ENCODE peak calls at places on chromosomes 5 and 9, in ten cellular contexts. One of them, this sample, is unnamed.
A peak's percentile ranks its signal among the peaks of the same experiment; 100 is the strongest.

GRCh38 chr9:99614341-99614740 is 207.3 kb upstream of the NR4A3 start:
- DNase-seq in transverse colon: no peak
- DNase-seq in fibroblast of mammary gland: no peak
- DNase-seq in AG09309: no peak
- DNase-seq in effector memory CD4-positive, alpha-beta T cell: no peak
- DNase-seq in iPS DF 6.9: no peak
- DNase-seq in vagina: no peak
- DNase-seq in AG04450: no peak
- DNase-seq in tibial nerve: no peak
- DNase-seq in ovary: no peak
- DNase-seq in this sample: no peak

GRCh38 chr5:148849461-148849860 is 23.1 kb downstream of the ADRB2 start:
- DNase-seq in transverse colon: peak; percentile 33
- DNase-seq in fibroblast of mammary gland: no peak
- DNase-seq in AG09309: no peak
- DNase-seq in effector memory CD4-positive, alpha-beta T cell: peak; percentile 25
- DNase-seq in iPS DF 6.9: no peak
- DNase-seq in vagina: no peak
- DNase-seq in AG04450: no peak
- DNase-seq in tibial nerve: no peak
- DNase-seq in ovary: no peak
- DNase-seq in this sample: no peak

GRCh38 chr9:4494337-4494736 is 4.1 kb downstream of the SLC1A1 start:
- DNase-seq in transverse colon: no peak
- DNase-seq in fibroblast of mammary gland: peak; percentile 48
- DNase-seq in AG09309: no peak
- DNase-seq in effector memory CD4-positive, alpha-beta T cell: no peak
- DNase-seq in iPS DF 6.9: no peak
- DNase-seq in vagina: no peak
- DNase-seq in AG04450: no peak
- DNase-seq in tibial nerve: no peak
- DNase-seq in ovary: no peak
- DNase-seq in this sample: no peak

GRCh38 chr9:2777454-2777853 is 60.1 kb downstream of the KCNV2 start:
- DNase-seq in transverse colon: no peak
- DNase-seq in fibroblast of mammary gland: no peak
- DNase-seq in AG09309: no peak
- DNase-seq in effector memory CD4-positive, alpha-beta T cell: no peak
- DNase-seq in iPS DF 6.9: no peak
- DNase-seq in vagina: no peak
- DNase-seq in AG04450: no peak
- DNase-seq in tibial nerve: no peak
- DNase-seq in ovary: no peak
- DNase-seq in this sample: no peak

GRCh38 chr9:113705306-113705937 is 170.7 kb upstream of the ZNF618 start:
- DNase-seq in transverse colon: no peak
- DNase-seq in fibroblast of mammary gland: no peak
- DNase-seq in AG09309: no peak
- DNase-seq in effector memory CD4-positive, alpha-beta T cell: no peak
- DNase-seq in iPS DF 6.9: no peak
- DNase-seq in vagina: no peak
- DNase-seq in AG04450: no peak
- DNase-seq in tibial nerve: no peak
- DNase-seq in ovary: no peak
- DNase-seq in this sample: no peak

GRCh38 chr5:174409070-174409469 is 315.3 kb upstream of the MSX2 start:
- DNase-seq in transverse colon: no peak
- DNase-seq in fibroblast of mammary gland: no peak
- DNase-seq in AG09309: no peak
- DNase-seq in effector memory CD4-positive, alpha-beta T cell: no peak
- DNase-seq in iPS DF 6.9: no peak
- DNase-seq in vagina: no peak
- DNase-seq in AG04450: no peak
- DNase-seq in tibial nerve: no peak
- DNase-seq in ovary: no peak
- DNase-seq in this sample: no peak

GRCh38 chr5:120576588-120576987 is 112.5 kb downstream of the PRR16 start:
- DNase-seq in transverse colon: no peak
- DNase-seq in fibroblast of mammary gland: no peak
- DNase-seq in AG09309: no peak
- DNase-seq in effector memory CD4-positive, alpha-beta T cell: no peak
- DNase-seq in iPS DF 6.9: no peak
- DNase-seq in vagina: no peak
- DNase-seq in AG04450: no peak
- DNase-seq in tibial nerve: no peak
- DNase-seq in ovary: no peak
- DNase-seq in this sample: no peak

GRCh38 chr5:32837211-32837610 is 126.1 kb downstream of the NPR3 start:
- DNase-seq in transverse colon: no peak
- DNase-seq in fibroblast of mammary gland: peak; percentile 16
- DNase-seq in AG09309: no peak
- DNase-seq in effector memory CD4-positive, alpha-beta T cell: no peak
- DNase-seq in iPS DF 6.9: no peak
- DNase-seq in vagina: no peak
- DNase-seq in AG04450: no peak
- DNase-seq in tibial nerve: no peak
- DNase-seq in ovary: no peak
- DNase-seq in this sample: no peak

GRCh38 chr5:141095263-141095641 is 837 bp downstream of the PCDHB2 start:
- DNase-seq in transverse colon: no peak
- DNase-seq in fibroblast of mammary gland: no peak
- DNase-seq in AG09309: no peak
- DNase-seq in effector memory CD4-positive, alpha-beta T cell: no peak
- DNase-seq in iPS DF 6.9: no peak
- DNase-seq in vagina: no peak
- DNase-seq in AG04450: no peak
- DNase-seq in tibial nerve: no peak
- DNase-seq in ovary: no peak
- DNase-seq in this sample: no peak

GRCh38 chr9:108125541-108125940 is 636.0 kb upstream of the KLF4 start:
- DNase-seq in transverse colon: no peak
- DNase-seq in fibroblast of mammary gland: no peak
- DNase-seq in AG09309: no peak
- DNase-seq in effector memory CD4-positive, alpha-beta T cell: no peak
- DNase-seq in iPS DF 6.9: no peak
- DNase-seq in vagina: no peak
- DNase-seq in AG04450: no peak
- DNase-seq in tibial nerve: no peak
- DNase-seq in ovary: no peak
- DNase-seq in this sample: no peak

GRCh38 chr9:98940278-98940677 is 3.4 kb upstream of the COL15A1 start:
- DNase-seq in transverse colon: no peak
- DNase-seq in fibroblast of mammary gland: no peak
- DNase-seq in AG09309: no peak
- DNase-seq in effector memory CD4-positive, alpha-beta T cell: no peak
- DNase-seq in iPS DF 6.9: no peak
- DNase-seq in vagina: no peak
- DNase-seq in AG04450: no peak
- DNase-seq in tibial nerve: no peak
- DNase-seq in ovary: peak; percentile 48
- DNase-seq in this sample: no peak

DNA sequence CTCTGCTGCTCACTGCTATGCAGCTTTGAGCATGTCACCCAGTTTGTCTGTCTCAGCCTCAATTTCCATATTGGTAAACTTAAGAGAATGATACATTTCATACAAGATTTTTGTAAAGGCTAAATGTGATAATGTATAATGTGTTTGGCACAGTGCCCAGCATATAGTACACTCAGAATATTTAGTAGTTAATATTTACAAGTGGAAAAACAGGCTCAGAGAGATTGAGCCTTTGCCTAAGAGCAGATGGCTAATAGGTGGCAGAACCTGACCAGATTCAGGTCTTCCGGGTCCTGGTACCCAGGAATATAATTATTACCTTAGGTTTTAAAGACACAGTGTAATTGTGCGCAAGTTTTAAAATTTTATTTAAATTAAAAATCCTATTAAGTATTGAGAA is 46.8 kb upstream of the KIAA1958 start:
- DNase-seq in transverse colon: no peak
- DNase-seq in fibroblast of mammary gland: no peak
- DNase-seq in AG09309: no peak
- DNase-seq in effector memory CD4-positive, alpha-beta T cell: no peak
- DNase-seq in iPS DF 6.9: no peak
- DNase-seq in vagina: no peak
- DNase-seq in AG04450: no peak
- DNase-seq in tibial nerve: no peak
- DNase-seq in ovary: no peak
- DNase-seq in this sample: no peak
- H3K4me3 ChIP-seq in transverse colon: no peak overlapping the region
- H3K4me3 ChIP-seq in fibroblast of mammary gland: no peak overlapping the region
- H3K4me3 ChIP-seq in AG09309: no peak overlapping the region
- H3K4me3 ChIP-seq in effector memory CD4-positive, alpha-beta T cell: no peak overlapping the region
- H3K4me3 ChIP-seq in iPS DF 6.9: no peak overlapping the region
- H3K4me3 ChIP-seq in vagina: no peak overlapping the region
- H3K4me3 ChIP-seq in AG04450: no peak overlapping the region
- H3K4me3 ChIP-seq in tibial nerve: no peak overlapping the region
- H3K4me3 ChIP-seq in ovary: no peak overlapping the region
- H3K4me3 ChIP-seq in this sample: no peak overlapping the region

GRCh38 chr5:115602585-115603125 is 376 bp upstream of the TICAM2 start:
- DNase-seq in transverse colon: no peak
- DNase-seq in fibroblast of mammary gland: no peak
- DNase-seq in AG09309: no peak
- DNase-seq in effector memory CD4-positive, alpha-beta T cell: no peak
- DNase-seq in iPS DF 6.9: no peak
- DNase-seq in vagina: no peak
- DNase-seq in AG04450: no peak
- DNase-seq in tibial nerve: no peak
- DNase-seq in ovary: no peak
- DNase-seq in this sample: peak; percentile 51

GRCh38 chr5:115601709-115602584 is at the start of gene TICAM2:
- DNase-seq in transverse colon: peak; percentile 68
- DNase-seq in fibroblast of mammary gland: peak; percentile 81
- DNase-seq in AG09309: no peak
- DNase-seq in effector memory CD4-positive, alpha-beta T cell: peak; percentile 42
- DNase-seq in iPS DF 6.9: no peak
- DNase-seq in vagina: no peak
- DNase-seq in AG04450: no peak
- DNase-seq in tibial nerve: peak; percentile 31
- DNase-seq in ovary: peak; percentile 69
- DNase-seq in this sample: peak; percentile 74

GRCh38 chr5:115599502-115599901 is 2.8 kb downstream of the TICAM2 start:
- DNase-seq in transverse colon: no peak
- DNase-seq in fibroblast of mammary gland: peak; percentile 47
- DNase-seq in AG09309: no peak
- DNase-seq in effector memory CD4-positive, alpha-beta T cell: no peak
- DNase-seq in iPS DF 6.9: no peak
- DNase-seq in vagina: no peak
- DNase-seq in AG04450: no peak
- DNase-seq in tibial nerve: no peak
- DNase-seq in ovary: no peak
- DNase-seq in this sample: peak; percentile 36

GRCh38 chr5:115599924-115600323 is 2.4 kb downstream of the TICAM2 start:
- DNase-seq in transverse colon: no peak
- DNase-seq in fibroblast of mammary gland: no peak
- DNase-seq in AG09309: no peak
- DNase-seq in effector memory CD4-positive, alpha-beta T cell: no peak
- DNase-seq in iPS DF 6.9: no peak
- DNase-seq in vagina: no peak
- DNase-seq in AG04450: no peak
- DNase-seq in tibial nerve: no peak
- DNase-seq in ovary: no peak
- DNase-seq in this sample: no peak

DNA sequence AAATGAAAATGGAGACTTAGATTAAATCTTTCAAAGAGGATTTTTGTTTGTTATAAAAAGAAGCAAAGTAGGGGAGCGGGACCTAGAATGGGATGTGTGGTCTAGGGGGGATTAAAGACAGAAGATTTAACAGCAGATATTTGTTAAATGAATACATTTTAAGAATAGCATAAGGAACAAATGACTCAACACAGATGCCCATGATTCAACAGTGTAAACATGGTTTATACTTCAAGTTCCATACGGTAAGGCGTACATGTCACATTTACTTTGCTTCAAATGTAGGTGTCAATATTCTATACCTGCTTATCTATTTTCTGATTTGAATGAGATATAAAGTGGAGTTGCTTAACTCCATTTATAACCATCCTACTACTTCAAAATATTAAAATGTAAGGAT is 1.5 kb downstream of the TICAM2 start:
- DNase-seq in transverse colon: no peak
- DNase-seq in fibroblast of mammary gland: peak; percentile 69
- DNase-seq in AG09309: no peak
- DNase-seq in effector memory CD4-positive, alpha-beta T cell: no peak
- DNase-seq in iPS DF 6.9: no peak
- DNase-seq in vagina: no peak
- DNase-seq in AG04450: no peak
- DNase-seq in tibial nerve: no peak
- DNase-seq in ovary: no peak
- DNase-seq in this sample: peak; percentile 50
- H3K4me3 ChIP-seq in transverse colon: no peak overlapping the region
- H3K4me3 ChIP-seq in fibroblast of mammary gland: peak overlapping the region; percentile 82
- H3K4me3 ChIP-seq in AG09309: peak overlapping the region; percentile 63
- H3K4me3 ChIP-seq in effector memory CD4-positive, alpha-beta T cell: no peak overlapping the region
- H3K4me3 ChIP-seq in iPS DF 6.9: no peak overlapping the region
- H3K4me3 ChIP-seq in vagina: no peak overlapping the region
- H3K4me3 ChIP-seq in AG04450: peak overlapping the region; percentile 70
- H3K4me3 ChIP-seq in tibial nerve: no peak overlapping the region
- H3K4me3 ChIP-seq in ovary: no peak overlapping the region
- H3K4me3 ChIP-seq in this sample: peak overlapping the region; percentile 76

DNA sequence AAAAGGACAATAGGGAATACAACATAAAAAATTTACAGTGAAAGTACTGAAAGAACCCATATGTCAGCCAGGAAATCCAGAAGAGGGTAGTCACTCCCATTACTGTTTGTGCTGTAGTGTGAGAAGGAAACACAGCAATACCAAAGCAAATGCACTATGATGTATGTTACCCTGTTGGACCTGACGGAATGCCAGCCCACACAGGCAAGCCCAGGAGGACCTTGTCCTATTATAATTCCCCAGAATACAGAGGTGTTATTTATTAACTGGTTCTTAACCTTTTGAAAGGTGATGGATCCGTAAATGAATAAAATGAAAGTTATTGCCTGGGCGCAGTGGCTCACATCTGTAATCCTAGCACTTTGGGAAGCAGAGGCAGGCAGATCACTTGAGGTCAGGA is 79.0 kb downstream of the GDA start:
- DNase-seq in transverse colon: no peak
- DNase-seq in fibroblast of mammary gland: no peak
- DNase-seq in AG09309: no peak
- DNase-seq in effector memory CD4-positive, alpha-beta T cell: no peak
- DNase-seq in iPS DF 6.9: no peak
- DNase-seq in vagina: no peak
- DNase-seq in AG04450: no peak
- DNase-seq in tibial nerve: no peak
- DNase-seq in ovary: no peak
- DNase-seq in this sample: no peak
- H3K4me3 ChIP-seq in transverse colon: no peak overlapping the region
- H3K4me3 ChIP-seq in fibroblast of mammary gland: no peak overlapping the region
- H3K4me3 ChIP-seq in AG09309: no peak overlapping the region
- H3K4me3 ChIP-seq in effector memory CD4-positive, alpha-beta T cell: no peak overlapping the region
- H3K4me3 ChIP-seq in iPS DF 6.9: no peak overlapping the region
- H3K4me3 ChIP-seq in vagina: no peak overlapping the region
- H3K4me3 ChIP-seq in AG04450: no peak overlapping the region
- H3K4me3 ChIP-seq in tibial nerve: no peak overlapping the region
- H3K4me3 ChIP-seq in ovary: no peak overlapping the region
- H3K4me3 ChIP-seq in this sample: no peak overlapping the region

DNA sequence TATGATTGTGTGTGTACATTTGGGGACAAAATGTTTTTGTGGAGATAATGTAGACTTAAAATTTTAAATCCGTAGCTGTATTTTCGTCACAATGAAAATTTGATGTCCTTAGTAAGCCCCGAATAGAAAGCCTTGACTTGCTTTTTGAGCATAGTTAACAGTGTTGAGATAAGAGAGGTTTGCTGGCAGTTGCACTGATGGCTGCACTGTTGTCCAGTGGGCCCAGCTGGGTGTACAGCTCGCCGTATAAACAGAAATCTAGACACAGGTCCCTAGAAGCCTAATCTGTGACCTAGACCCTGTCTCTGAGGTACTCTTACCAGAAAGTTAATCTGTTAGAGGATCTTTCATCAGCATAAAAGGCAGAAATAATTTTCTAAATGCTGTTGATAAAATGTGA is 271.3 kb upstream of the DMRT1 start:
- DNase-seq in transverse colon: no peak
- DNase-seq in fibroblast of mammary gland: no peak
- DNase-seq in AG09309: no peak
- DNase-seq in effector memory CD4-positive, alpha-beta T cell: no peak
- DNase-seq in iPS DF 6.9: no peak
- DNase-seq in vagina: no peak
- DNase-seq in AG04450: no peak
- DNase-seq in tibial nerve: no peak
- DNase-seq in ovary: no peak
- DNase-seq in this sample: no peak
- H3K4me3 ChIP-seq in transverse colon: no peak overlapping the region
- H3K4me3 ChIP-seq in fibroblast of mammary gland: no peak overlapping the region
- H3K4me3 ChIP-seq in AG09309: no peak overlapping the region
- H3K4me3 ChIP-seq in effector memory CD4-positive, alpha-beta T cell: no peak overlapping the region
- H3K4me3 ChIP-seq in iPS DF 6.9: no peak overlapping the region
- H3K4me3 ChIP-seq in vagina: no peak overlapping the region
- H3K4me3 ChIP-seq in AG04450: no peak overlapping the region
- H3K4me3 ChIP-seq in tibial nerve: no peak overlapping the region
- H3K4me3 ChIP-seq in ovary: no peak overlapping the region
- H3K4me3 ChIP-seq in this sample: no peak overlapping the region